ENCODE peak calls at places on chromosomes 12 and 14, in eight cellular contexts. O, H, X, A, U, W, V and Q are unnamed samples.
A peak's percentile ranks its signal among the peaks of the same experiment; 100 is the strongest.

GRCh38 chr14:31043379-31043778 is 17.2 kb upstream of the STRN3 start:
- DNase-seq in A (no peak), V (no peak), W (no peak), X (no peak), O (no peak), H (no peak), U (no peak), Q (no peak)

GRCh38 chr12:33649992-33650391 is 210.4 kb upstream of the SYT10 start:
- DNase-seq in X (no peak), V (no peak), O (no peak), W (no peak), U (no peak), A (peak; percentile 77), H (no peak), Q (no peak)

GRCh38 chr14:64563696-64564095 is 13.9 kb downstream of the PPP1R36 start:
- DNase-seq in H (no peak), X (no peak), A (no peak), U (no peak), O (no peak), V (no peak), W (no peak), Q (no peak)

GRCh38 chr12:130529781-130530180 is 186.3 kb downstream of the RIMBP2 start:
- DNase-seq in O (no peak), X (no peak), U (no peak), H (no peak), W (peak; percentile 60), V (no peak), A (no peak), Q (no peak)

GRCh38 chr12:1918081-1918874 is at the start of gene CACNA2D4:
- DNase-seq in W (no peak), V (no peak), H (no peak), X (no peak), O (peak; percentile 52), A (no peak), U (no peak), Q (no peak)

GRCh38 chr12:104699489-104700194 is 242.9 kb downstream of the CHST11 start:
- DNase-seq in X (peak; percentile 13), O (no peak), V (no peak), A (no peak), H (no peak), U (no peak), W (no peak), Q (no peak)

GRCh38 chr12:47856721-47857575 is 37.2 kb upstream of the HDAC7 start:
- DNase-seq in U (no peak), A (no peak), O (no peak), W (no peak), X (no peak), H (no peak), V (no peak), Q (no peak)

GRCh38 chr12:46266382-46266791 is 2.5 kb downstream of the SLC38A1 start:
- DNase-seq in X (peak; percentile 61), O (no peak), V (no peak), U (no peak), W (no peak), A (peak; percentile 58), H (peak; percentile 62), Q (no peak)

GRCh38 chr12:123270380-123271181 is 1.1 kb downstream of the CDK2AP1 start:
- DNase-seq in O (peak; percentile 81), U (no peak), V (peak; percentile 23), A (peak; percentile 34), W (peak; percentile 33), X (peak; percentile 28), H (no peak), Q (peak; percentile 33)

GRCh38 chr12:114229150-114229549 is 176.8 kb downstream of the TBX5 start:
- DNase-seq in O (no peak), U (no peak), V (no peak), W (no peak), A (no peak), X (no peak), H (no peak), Q (no peak)

GRCh38 chr14:88882236-88882635 is 57.8 kb downstream of the TTC8 start:
- DNase-seq in H (no peak), W (no peak), A (no peak), O (no peak), V (peak; percentile 5), X (peak; percentile 34), U (no peak), Q (no peak)

GRCh38 chr12:2833327-2833726 is 1.5 kb downstream of the NRIP2 start:
- DNase-seq in X (no peak), W (no peak), A (no peak), H (peak; percentile 60), U (no peak), V (no peak), O (no peak), Q (no peak)

GRCh38 chr14:93239869-93240677 is 33.0 kb downstream of the UBR7 start:
- DNase-seq in A (no peak), W (peak; percentile 73), U (no peak), X (peak; percentile 89), H (peak; percentile 79), V (no peak), O (no peak), Q (no peak)

GRCh38 chr12:31491819-31492598 is 98.9 kb downstream of the DENND5B start:
- DNase-seq in U (no peak), H (peak; percentile 91), W (peak; percentile 75), O (no peak), V (peak; percentile 31), X (peak; percentile 85), A (peak; percentile 31), Q (no peak)

GRCh38 chr14:64845878-64846277 is 33.8 kb downstream of the SPTB start:
- DNase-seq in W (no peak), H (peak; percentile 33), A (peak; percentile 46), X (peak; percentile 64), O (no peak), U (no peak), V (no peak), Q (no peak)

GRCh38 chr14:50089213-50089612 is 27.2 kb downstream of the VCPKMT start:
- DNase-seq in W (no peak), U (no peak), O (no peak), H (no peak), A (no peak), V (no peak), X (no peak), Q (no peak)

GRCh38 chr14:94407906-94408305 is 19.5 kb upstream of the SERPINA1 start:
- DNase-seq in A (no peak), W (no peak), U (no peak), V (no peak), X (no peak), O (no peak), H (no peak), Q (no peak)

GRCh38 chr14:50064993-50065392 is 51.4 kb downstream of the VCPKMT start:
- DNase-seq in X (no peak), W (no peak), V (no peak), H (peak; percentile 29), A (no peak), O (no peak), U (no peak), Q (no peak)

GRCh38 chr14:69484444-69485113 is at the start of gene PLEKHD1:
- DNase-seq in H (no peak), V (no peak), U (no peak), W (no peak), X (no peak), A (peak; percentile 79), O (no peak), Q (peak; percentile 35)

GRCh38 chr12:55659486-55660385 is 23.0 kb downstream of the OR10P1 start:
- DNase-seq in H (no peak), U (peak; percentile 85), V (peak; percentile 27), X (peak; percentile 9), W (no peak), O (no peak), A (peak; percentile 48), Q (no peak)

GRCh38 chr12:132834181-132834711 is 5.6 kb upstream of the GOLGA3 start:
- DNase-seq in H (no peak), W (no peak), A (no peak), U (no peak), V (no peak), O (peak; percentile 9), X (no peak), Q (no peak)

GRCh38 chr14:60647837-60648168 is 1.5 kb downstream of the SIX1 start:
- DNase-seq in X (no peak), U (no peak), W (peak; percentile 26), A (no peak), V (no peak), O (no peak), H (no peak), Q (no peak)

GRCh38 chr14:60649815-60650381 is 621 bp upstream of the SIX1 start:
- DNase-seq in O (no peak), X (peak; percentile 60), W (no peak), A (peak; percentile 52), H (peak; percentile 40), V (no peak), U (no peak), Q (peak; percentile 63)

GRCh38 chr14:60647081-60647836 is 2.0 kb downstream of the SIX1 start:
- DNase-seq in V (peak; percentile 32), A (peak; percentile 75), X (peak; percentile 69), W (peak; percentile 45), H (peak; percentile 51), O (no peak), U (no peak), Q (peak; percentile 87)

GRCh38 chr14:60648934-60649814 is at the start of gene SIX1:
- DNase-seq in V (peak; percentile 77), W (peak; percentile 77), X (peak; percentile 95), O (peak; percentile 79), H (peak; percentile 83), A (peak; percentile 97), U (peak; percentile 56), Q (peak; percentile 86)

GRCh38 chr14:60648169-60648933 is 926 bp downstream of the SIX1 start:
- DNase-seq in U (no peak), O (peak; percentile 55), A (peak; percentile 45), H (peak; percentile 13), W (peak; percentile 44), V (no peak), X (peak; percentile 28), Q (peak; percentile 73)
- H3K27me3 ChIP-seq in U (peaks cover 94% of the 10 kb centered on the region), O (peaks cover 3% of the 10 kb centered on the region), A (peaks cover 100% of the 10 kb centered on the region), H (no peaks in the 10 kb centered on the region), W (no peaks in the 10 kb centered on the region), V (peaks cover under 1% of the 10 kb centered on the region), X (no peaks in the 10 kb centered on the region), Q (no peaks in the 10 kb centered on the region)

GRCh38 chr14:76413962-76414665 is 38.2 kb downstream of the ESRRB start:
- DNase-seq in H (no peak), X (no peak), A (peak; percentile 46), W (no peak), V (no peak), U (no peak), O (no peak), Q (no peak)
- H3K27me3 ChIP-seq in H (peaks cover 6% of the 10 kb centered on the region), X (peaks cover 14% of the 10 kb centered on the region), A (no peaks in the 10 kb centered on the region), W (peaks cover 13% of the 10 kb centered on the region), V (peaks cover 1% of the 10 kb centered on the region), U (no peaks in the 10 kb centered on the region), O (no peaks in the 10 kb centered on the region), Q (peaks cover 6% of the 10 kb centered on the region)

DNA sequence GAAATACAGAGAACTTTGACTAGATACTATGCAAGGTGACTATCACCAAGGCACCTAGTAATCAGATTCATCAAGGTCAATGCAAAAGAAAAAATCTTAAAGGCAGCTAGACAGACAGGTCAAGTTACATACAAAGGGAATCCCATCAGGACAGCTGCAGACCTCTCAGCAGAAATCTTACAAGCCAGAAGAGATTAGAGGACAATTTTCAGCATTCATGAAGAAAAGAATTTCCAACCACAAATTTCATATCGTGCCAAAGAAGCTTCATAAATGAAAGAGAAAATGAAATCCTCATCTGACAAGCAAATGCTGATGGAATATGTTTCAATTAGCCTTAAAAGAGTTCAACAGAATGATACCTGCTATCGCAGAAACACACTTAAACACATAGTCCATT is 913.7 kb downstream of the RPS29 start:
- DNase-seq in O (no peak), U (no peak), A (no peak), H (no peak), W (no peak), X (no peak), V (no peak), Q (no peak)
- H3K27me3 ChIP-seq in O (no peaks in the 10 kb centered on the region), U (no peaks in the 10 kb centered on the region), A (no peaks in the 10 kb centered on the region), H (no peaks in the 10 kb centered on the region), W (no peaks in the 10 kb centered on the region), X (no peaks in the 10 kb centered on the region), V (no peaks in the 10 kb centered on the region), Q (no peaks in the 10 kb centered on the region)

GRCh38 chr12:112645586-112645985 is 146.0 kb upstream of the RPH3A start:
- DNase-seq in H (no peak), V (no peak), O (no peak), U (no peak), A (no peak), W (no peak), X (no peak), Q (no peak)
- H3K27me3 ChIP-seq in H (no peaks in the 10 kb centered on the region), V (no peaks in the 10 kb centered on the region), O (no peaks in the 10 kb centered on the region), U (no peaks in the 10 kb centered on the region), A (no peaks in the 10 kb centered on the region), W (peaks cover 8% of the 10 kb centered on the region), X (no peaks in the 10 kb centered on the region), Q (no peaks in the 10 kb centered on the region)